ENCODE peak calls at places on chromosome 20, in five cellular contexts. One of them, this sample, is unnamed.

GRCh38 chr20:6756961-6757595 is 10.4 kb upstream of the BMP2 start:
- DNase-seq in T-cell: no peak
- DNase-seq in mucosa of descending colon: no peak
- DNase-seq in CD4-positive, alpha-beta memory T cell: no peak
- DNase-seq in GDM1: no peak
- DNase-seq in this sample: no peak

GRCh38 chr20:4195499-4195898 is 180.1 kb upstream of the RNF24 start:
- DNase-seq in T-cell: no peak
- DNase-seq in CD4-positive, alpha-beta memory T cell: no peak
- DNase-seq in GDM1: no peak
- DNase-seq in mucosa of descending colon: no peak
- DNase-seq in this sample: peak; percentile 60

GRCh38 chr20:24862606-24863005 is 86.5 kb upstream of the CST7 start:
- DNase-seq in CD4-positive, alpha-beta memory T cell: no peak
- DNase-seq in GDM1: no peak
- DNase-seq in mucosa of descending colon: no peak
- DNase-seq in T-cell: no peak
- DNase-seq in this sample: no peak

GRCh38 chr20:32958574-32958973 is 45.7 kb downstream of the SUN5 start:
- DNase-seq in mucosa of descending colon: no peak
- DNase-seq in GDM1: no peak
- DNase-seq in CD4-positive, alpha-beta memory T cell: no peak
- DNase-seq in T-cell: no peak
- DNase-seq in this sample: no peak

GRCh38 chr20:9051508-9051907 is 17.4 kb upstream of the PLCB4 start:
- DNase-seq in GDM1: no peak
- DNase-seq in mucosa of descending colon: no peak
- DNase-seq in T-cell: no peak
- DNase-seq in CD4-positive, alpha-beta memory T cell: no peak
- DNase-seq in this sample: peak; percentile 99

GRCh38 chr20:44017211-44017610 is 102.6 kb downstream of the TOX2 start:
- DNase-seq in CD4-positive, alpha-beta memory T cell: no peak
- DNase-seq in mucosa of descending colon: no peak
- DNase-seq in T-cell: no peak
- DNase-seq in GDM1: no peak
- DNase-seq in this sample: no peak

GRCh38 chr20:14792915-14793314 is 455.5 kb upstream of the FLRT3 start:
- DNase-seq in CD4-positive, alpha-beta memory T cell: no peak
- DNase-seq in T-cell: no peak
- DNase-seq in GDM1: no peak
- DNase-seq in mucosa of descending colon: no peak
- DNase-seq in this sample: no peak

GRCh38 chr20:32326507-32326851 is 31.7 kb upstream of the ASXL1 start:
- DNase-seq in GDM1: no peak
- DNase-seq in CD4-positive, alpha-beta memory T cell: no peak
- DNase-seq in mucosa of descending colon: no peak
- DNase-seq in T-cell: no peak
- DNase-seq in this sample: peak; percentile 60

GRCh38 chr20:57941572-57942381 is 232.0 kb upstream of the PMEPA1 start:
- DNase-seq in T-cell: no peak
- DNase-seq in CD4-positive, alpha-beta memory T cell: no peak
- DNase-seq in GDM1: no peak
- DNase-seq in mucosa of descending colon: no peak
- DNase-seq in this sample: peak; percentile 57

GRCh38 chr20:40081653-40082052 is 607.4 kb downstream of the MAFB start:
- DNase-seq in GDM1: no peak
- DNase-seq in mucosa of descending colon: no peak
- DNase-seq in T-cell: no peak
- DNase-seq in CD4-positive, alpha-beta memory T cell: no peak
- DNase-seq in this sample: no peak

GRCh38 chr20:14342910-14343309 is 5.5 kb upstream of the FLRT3 start:
- DNase-seq in mucosa of descending colon: no peak
- DNase-seq in GDM1: no peak
- DNase-seq in T-cell: no peak
- DNase-seq in CD4-positive, alpha-beta memory T cell: no peak
- DNase-seq in this sample: peak; percentile 34

GRCh38 chr20:63978319-63979220 is 872 bp downstream of the SAMD10 start:
- DNase-seq in mucosa of descending colon: peak; percentile 94
- DNase-seq in CD4-positive, alpha-beta memory T cell: peak; percentile 28
- DNase-seq in GDM1: peak; percentile 57
- DNase-seq in T-cell: no peak
- DNase-seq in this sample: peak; percentile 92

GRCh38 chr20:54105653-54106052 is 35.3 kb upstream of the BCAS1 start:
- DNase-seq in CD4-positive, alpha-beta memory T cell: no peak
- DNase-seq in mucosa of descending colon: no peak
- DNase-seq in T-cell: no peak
- DNase-seq in GDM1: no peak
- DNase-seq in this sample: no peak

GRCh38 chr20:50250748-50251382 is 60.2 kb downstream of the CEBPB start:
- DNase-seq in T-cell: no peak
- DNase-seq in mucosa of descending colon: no peak
- DNase-seq in CD4-positive, alpha-beta memory T cell: no peak
- DNase-seq in GDM1: no peak
- DNase-seq in this sample: no peak

GRCh38 chr20:37397076-37397953 is 51.4 kb downstream of the SRC start:
- DNase-seq in CD4-positive, alpha-beta memory T cell: no peak
- DNase-seq in GDM1: no peak
- DNase-seq in mucosa of descending colon: peak; percentile 52
- DNase-seq in T-cell: no peak
- DNase-seq in this sample: peak; percentile 27

This sample was measured in PC-3.